ENCODE peak calls at places on chromosomes 16 and 17, in four cellular contexts. V is A549; W is effector memory CD4-positive, alpha-beta T cell; O is BE2C. U is an unnamed sample. For H3K9me3 and H3K4me1, the result is how much of the 10 kb centered on the place peaks cover.

GRCh38 chr17:63325885-63326284 is 120.2 kb downstream of the CYB561 start:
- DNase-seq in V (no peak), W (no peak), O (no peak), U (no peak)

GRCh38 chr16:68700120-68700519 is 37.0 kb upstream of the CDH1 start:
- DNase-seq in V (no peak), W (no peak), O (no peak), U (no peak)

GRCh38 chr17:49742256-49742655 is 21.7 kb downstream of the FAM117A start:
- DNase-seq in V (no peak), W (no peak), O (no peak), U (no peak)

GRCh38 chr16:87713469-87714229 is 52.1 kb downstream of the KLHDC4 start:
- DNase-seq in V (no peak), W (peak), O (no peak), U (no peak)

GRCh38 chr17:73952498-73953205 is 250.8 kb upstream of the RPL38 start:
- DNase-seq in V (peak), W (no peak), O (peak), U (peak)

GRCh38 chr16:67884684-67885083 is at the start of gene NRN1L:
- DNase-seq in V (no peak), W (no peak), O (peak), U (peak)

GRCh38 chr17:72476575-72476986 is 355.8 kb downstream of the SOX9 start:
- DNase-seq in V (no peak), W (no peak), O (no peak), U (no peak)

GRCh38 chr16:84446596-84447392 is 57.7 kb downstream of the MEAK7 start:
- DNase-seq in V (no peak), W (no peak), O (no peak), U (no peak)

GRCh38 chr16:65663774-65664173 is 541.9 kb upstream of the CDH11 start:
- DNase-seq in V (no peak), W (no peak), O (no peak), U (no peak)

GRCh38 chr16:10868562-10869469 is 8.2 kb upstream of the CIITA start:
- DNase-seq in V (no peak), W (no peak), O (no peak), U (no peak)

GRCh38 chr17:68782829-68783228 is 172.4 kb downstream of the ABCA8 start:
- DNase-seq in V (no peak), W (no peak), O (no peak), U (no peak)

GRCh38 chr16:13333336-13333735 is 431.9 kb downstream of the SHISA9 start:
- DNase-seq in V (no peak), W (no peak), O (no peak), U (no peak)

GRCh38 chr17:35918665-35919064 is 11.9 kb downstream of the RDM1 start:
- DNase-seq in V (no peak), W (no peak), O (no peak), U (no peak)

GRCh38 chr16:66616592-66616991 is 12.1 kb downstream of the CMTM3 start:
- DNase-seq in V (no peak), W (no peak), O (no peak), U (no peak)

GRCh38 chr17:76014925-76015261 is 12.2 kb downstream of the EVPL start:
- DNase-seq in V (no peak), W (no peak), O (peak), U (peak)

GRCh38 chr17:869067-869466 is 86.9 kb downstream of the MRM3 start:
- DNase-seq in V (no peak), W (no peak), O (no peak), U (no peak)

GRCh38 chr16:82651921-82652601 is 25.3 kb downstream of the CDH13 start:
- DNase-seq in V (no peak), W (no peak), O (no peak), U (no peak)

GRCh38 chr17:4505187-4505586 is 6.5 kb downstream of the SPNS2 start:
- DNase-seq in V (no peak), W (no peak), O (no peak), U (no peak)

GRCh38 chr17:65182233-65182632 is 45.1 kb downstream of the RGS9 start:
- DNase-seq in V (no peak), W (no peak), O (no peak), U (no peak)

GRCh38 chr16:84548971-84549844 is 44.7 kb upstream of the MEAK7 start:
- DNase-seq in V (no peak), W (peak), O (no peak), U (no peak)

GRCh38 chr17:22305356-22306071 is 613.2 kb downstream of the KCNJ18 start:
- DNase-seq in V (no peak), W (no peak), O (no peak), U (no peak)

GRCh38 chr17:22304667-22305303 is 612.5 kb downstream of the KCNJ18 start:
- DNase-seq in V (no peak), W (no peak), O (no peak), U (no peak)

GRCh38 chr17:22303096-22303495 is 610.8 kb downstream of the KCNJ18 start:
- DNase-seq in V (no peak), W (no peak), O (no peak), U (no peak)

GRCh38 chr17:22301353-22301745 is 609.0 kb downstream of the KCNJ18 start:
- DNase-seq in V (no peak), W (no peak), O (no peak), U (no peak)

GRCh38 chr17:22303865-22304264 is 611.5 kb downstream of the KCNJ18 start:
- DNase-seq in V (no peak), W (no peak), O (no peak), U (no peak)
- H3K9me3 ChIP-seq in V (under half), W (under half), O (under half), U (under half)

GRCh38 chr17:78232774-78233173 is 1.3 kb downstream of the TMEM235 start:
- DNase-seq in V (no peak), W (no peak), O (no peak), U (no peak)
- H3K4me1 ChIP-seq in V (under half), W (under half), O (under half), U (under half)

GRCh38 chr16:680625-680945 is 375 bp downstream of the STUB1 start:
- DNase-seq in V (no peak), W (no peak), O (no peak), U (no peak)

GRCh38 chr16:682493-683395 is 1.4 kb downstream of the JMJD8 start:
- DNase-seq in V (no peak), W (no peak), O (no peak), U (no peak)

GRCh38 chr16:680967-681745 is 946 bp downstream of the STUB1 start:
- DNase-seq in V (peak), W (no peak), O (peak), U (peak)

GRCh38 chr16:683396-684066 is 603 bp downstream of the JMJD8 start:
- DNase-seq in V (peak), W (no peak), O (no peak), U (no peak)

DNA sequence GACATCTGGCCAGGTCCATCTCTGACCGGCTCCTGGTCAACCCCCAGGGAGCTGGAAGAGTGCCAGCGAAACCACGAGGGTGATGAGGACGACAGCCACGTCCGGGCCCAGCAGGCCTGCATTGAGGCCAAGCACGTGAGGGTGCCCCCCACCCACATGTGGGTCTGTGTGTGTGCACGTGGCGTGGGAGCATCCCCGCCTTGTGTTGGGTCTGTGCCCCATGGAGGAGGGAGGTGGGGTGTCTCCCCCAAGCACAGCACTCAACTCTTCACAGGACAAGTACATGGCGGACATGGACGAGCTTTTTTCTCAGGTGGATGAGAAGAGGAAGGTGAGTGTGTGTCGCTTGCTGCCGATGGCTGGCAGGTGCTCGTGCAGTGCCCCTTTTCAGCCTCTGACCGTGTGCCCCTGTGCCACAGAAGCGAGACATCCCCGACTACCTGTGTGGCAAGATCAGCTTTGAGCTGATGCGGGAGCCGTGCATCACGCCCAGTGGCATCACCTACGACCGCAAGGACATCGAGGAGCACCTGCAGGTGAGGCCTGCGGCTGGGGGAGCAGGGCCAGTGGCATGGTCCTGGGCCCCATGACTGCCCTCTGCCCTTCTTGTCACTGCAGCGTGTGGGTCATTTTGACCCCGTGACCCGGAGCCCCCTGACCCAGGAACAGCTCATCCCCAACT is 1.7 kb downstream of the STUB1 start:
- DNase-seq in V (no peak), W (no peak), O (peak), U (no peak)
- H3K4me3 ChIP-seq in V (peak), W (no peak), O (peak), U (peak)

GRCh38 chr16:35751191-35751941 is 2292.0 kb downstream of the TP53TG3F start:
- DNase-seq in V (no peak), W (no peak), O (no peak), U (no peak)

GRCh38 chr16:35754391-35755369 is 2295.3 kb downstream of the TP53TG3F start:
- DNase-seq in V (no peak), W (no peak), O (no peak), U (no peak)

GRCh38 chr16:35753559-35754390 is 2294.4 kb downstream of the TP53TG3F start:
- DNase-seq in V (no peak), W (no peak), O (no peak), U (no peak)

GRCh38 chr16:35752012-35752772 is 2292.8 kb downstream of the TP53TG3F start:
- DNase-seq in V (no peak), W (no peak), O (no peak), U (no peak)

DNA sequence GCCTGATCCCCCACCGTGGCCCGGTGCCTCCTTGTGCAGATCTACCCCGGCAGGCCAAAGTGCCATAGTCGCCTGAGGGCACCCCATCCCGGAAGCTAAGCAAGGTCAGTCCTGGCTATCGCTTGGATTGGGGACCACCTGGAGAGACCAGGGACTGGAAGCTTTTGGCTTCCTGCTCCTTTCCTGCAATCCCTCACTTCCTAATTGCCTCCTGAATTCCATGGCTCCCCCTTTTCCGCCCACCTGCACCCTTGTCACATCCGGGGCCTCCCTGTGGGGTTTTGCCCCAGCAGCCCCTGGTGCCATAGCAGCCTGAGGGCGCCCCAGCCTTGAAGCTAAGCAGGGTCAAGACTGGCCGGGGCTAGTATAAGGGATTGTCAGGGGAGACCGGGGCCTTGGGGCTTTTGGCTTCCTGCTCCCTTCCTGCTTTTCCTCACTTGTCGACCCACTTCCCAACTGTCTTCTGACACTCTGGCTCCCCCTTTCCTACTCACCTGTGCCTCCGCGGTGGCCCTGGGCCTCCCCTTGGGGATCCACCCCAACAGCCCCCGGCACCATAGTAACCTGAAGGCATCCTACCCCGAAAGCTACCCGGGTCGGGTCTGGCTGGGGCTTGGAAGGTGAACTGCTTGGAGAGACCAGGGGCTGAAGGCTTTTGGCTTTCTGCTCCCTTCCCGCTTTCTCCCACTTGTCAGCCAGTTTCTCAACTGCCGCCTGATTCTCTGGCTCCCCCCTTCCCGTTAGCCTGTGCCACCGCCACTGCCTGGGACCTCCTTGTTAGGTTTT is 2293.6 kb downstream of the TP53TG3F start:
- DNase-seq in V (no peak), W (no peak), O (no peak), U (no peak)
- H3K9me3 ChIP-seq in V (under half), W (under half), O (under half), U (under half)

DNA sequence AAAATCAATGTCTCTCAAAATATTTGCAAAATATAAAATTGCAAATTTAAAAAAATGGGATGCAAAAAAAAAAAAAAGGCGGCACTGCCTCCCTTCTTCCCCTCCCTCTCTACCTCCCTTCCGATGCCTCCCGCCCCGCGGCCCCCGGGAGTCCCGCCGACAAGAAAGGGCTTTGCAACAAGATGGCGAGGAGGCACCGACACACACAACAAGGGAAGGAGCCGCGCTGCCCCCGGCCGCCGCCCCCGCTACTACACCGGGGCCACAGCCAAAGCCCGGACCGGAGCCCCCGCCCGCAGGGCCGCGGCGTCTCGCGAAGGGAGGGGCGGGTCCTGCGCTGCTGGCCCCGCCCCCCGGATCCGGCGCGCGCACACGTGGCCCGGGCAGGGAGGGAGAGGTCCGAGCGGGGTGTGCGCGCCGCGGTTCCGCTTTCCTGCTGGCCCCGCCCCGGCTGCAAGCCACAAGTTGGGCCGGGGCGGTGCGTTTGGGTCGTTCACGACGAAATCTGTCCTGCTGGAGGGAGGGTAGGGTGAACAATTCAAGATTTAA is at the start of gene MNT:
- DNase-seq in V (peak), W (peak), O (peak), U (peak)
- H3K4me1 ChIP-seq in V (half or more), W (under half), O (under half), U (half or more)

GRCh38 chr17:8706431-8706830 is 38.2 kb downstream of the CCDC42 start:
- DNase-seq in V (no peak), W (no peak), O (no peak), U (no peak)
- H3K4me3 ChIP-seq in V (no peak), W (no peak), O (no peak), U (no peak)

GRCh38 chr17:21823130-21823529 is 130.8 kb downstream of the KCNJ18 start:
- DNase-seq in V (no peak), W (no peak), O (no peak), U (no peak)

GRCh38 chr17:21817791-21818364 is 125.6 kb downstream of the KCNJ18 start:
- DNase-seq in V (no peak), W (no peak), O (no peak), U (no peak)

GRCh38 chr17:21823643-21824042 is 131.3 kb downstream of the KCNJ18 start:
- DNase-seq in V (no peak), W (no peak), O (no peak), U (no peak)
- H3K9me3 ChIP-seq in V (under half), W (under half), O (under half), U (half or more)

DNA sequence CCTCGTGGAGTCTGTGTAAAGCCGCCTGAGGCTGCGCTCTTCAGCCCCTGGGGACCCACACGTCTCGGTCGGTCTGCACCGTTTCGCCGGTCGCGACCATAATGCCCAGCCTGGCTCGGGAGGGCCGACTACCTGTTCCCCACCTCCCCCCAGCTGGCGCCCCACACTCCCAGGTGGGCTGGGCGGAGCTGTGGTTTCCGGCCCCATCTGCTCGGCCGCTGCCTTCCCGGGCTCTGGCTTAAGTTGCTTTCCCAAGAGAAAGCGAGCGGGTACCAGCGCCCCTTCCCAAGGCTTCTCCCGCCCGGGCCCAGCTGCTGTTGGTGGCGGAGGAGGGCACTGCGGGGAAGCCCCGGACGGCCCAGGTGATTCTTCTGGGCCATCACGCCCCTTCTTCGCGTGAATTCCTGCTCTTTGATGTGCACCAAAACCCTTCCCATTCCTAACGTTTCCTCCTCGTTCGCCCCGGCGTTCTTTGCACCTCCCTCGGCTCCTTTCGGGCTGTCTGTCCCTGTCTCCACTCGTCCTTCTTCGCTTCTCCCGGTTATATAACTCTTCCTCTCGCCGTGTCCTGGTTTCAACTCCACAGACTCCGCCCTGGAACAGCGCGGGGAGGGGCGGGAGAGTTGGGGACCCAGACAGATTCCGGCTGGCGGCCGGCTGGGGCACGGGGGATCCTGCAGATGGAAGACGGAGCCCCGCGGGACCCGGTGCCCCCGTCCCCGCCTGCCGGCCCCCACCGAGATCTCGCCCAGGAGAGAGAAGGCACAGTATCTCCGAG is 2.0 kb downstream of the KDM6B start:
- DNase-seq in V (peak), W (peak), O (peak), U (peak)
- H3K4me1 ChIP-seq in V (under half), W (half or more), O (under half), U (under half)